ENCODE peak calls at places on chromosomes 4 and X, in seven cellular contexts. One of them, this sample, is unnamed.

GRCh38 chr4:40645576-40645975 is 15.9 kb upstream of the RBM47 start:
- DNase-seq in keratinocyte: no peak
- DNase-seq in bronchial epithelial cell: no peak
- DNase-seq in CD8-positive, alpha-beta T cell: no peak
- DNase-seq in ovary: no peak
- DNase-seq in cardiac muscle cell: no peak
- DNase-seq in lower leg skin: no peak
- DNase-seq in this sample: no peak

GRCh38 chr4:105241456-105241855 is 94.8 kb downstream of the TET2 start:
- DNase-seq in cardiac muscle cell: no peak
- DNase-seq in keratinocyte: no peak
- DNase-seq in ovary: no peak
- DNase-seq in lower leg skin: no peak
- DNase-seq in CD8-positive, alpha-beta T cell: no peak
- DNase-seq in bronchial epithelial cell: no peak
- DNase-seq in this sample: no peak

GRCh38 chrX:16445166-16445752 is 204.7 kb upstream of the S100G start:
- DNase-seq in lower leg skin: no peak
- DNase-seq in bronchial epithelial cell: peak; percentile 18
- DNase-seq in keratinocyte: no peak
- DNase-seq in cardiac muscle cell: peak; percentile 63
- DNase-seq in CD8-positive, alpha-beta T cell: peak; percentile 1
- DNase-seq in ovary: no peak
- DNase-seq in this sample: peak; percentile 15

GRCh38 chrX:153722704-153723350 is 1.4 kb downstream of the BCAP31 start:
- DNase-seq in bronchial epithelial cell: peak; percentile 56
- DNase-seq in lower leg skin: no peak
- DNase-seq in CD8-positive, alpha-beta T cell: no peak
- DNase-seq in ovary: no peak
- DNase-seq in cardiac muscle cell: no peak
- DNase-seq in keratinocyte: no peak
- DNase-seq in this sample: no peak

GRCh38 chrX:9878141-9878875 is 88.8 kb upstream of the CLDN34 start:
- DNase-seq in lower leg skin: no peak
- DNase-seq in cardiac muscle cell: no peak
- DNase-seq in ovary: no peak
- DNase-seq in bronchial epithelial cell: peak; percentile 20
- DNase-seq in keratinocyte: no peak
- DNase-seq in CD8-positive, alpha-beta T cell: no peak
- DNase-seq in this sample: no peak

GRCh38 chrX:69535661-69536060 is 31.5 kb downstream of the NALF2 start:
- DNase-seq in cardiac muscle cell: no peak
- DNase-seq in CD8-positive, alpha-beta T cell: no peak
- DNase-seq in keratinocyte: no peak
- DNase-seq in ovary: no peak
- DNase-seq in bronchial epithelial cell: no peak
- DNase-seq in lower leg skin: peak; percentile 37
- DNase-seq in this sample: no peak

GRCh38 chr4:52200339-52200725 is 149.2 kb downstream of the SPATA18 start:
- DNase-seq in CD8-positive, alpha-beta T cell: no peak
- DNase-seq in keratinocyte: no peak
- DNase-seq in ovary: no peak
- DNase-seq in lower leg skin: no peak
- DNase-seq in bronchial epithelial cell: no peak
- DNase-seq in cardiac muscle cell: no peak
- DNase-seq in this sample: no peak

GRCh38 chr4:107519057-107519456 is 201.0 kb downstream of the PAPSS1 start:
- DNase-seq in cardiac muscle cell: peak; percentile 22
- DNase-seq in ovary: no peak
- DNase-seq in CD8-positive, alpha-beta T cell: no peak
- DNase-seq in lower leg skin: no peak
- DNase-seq in keratinocyte: no peak
- DNase-seq in bronchial epithelial cell: peak; percentile 44
- DNase-seq in this sample: no peak

GRCh38 chr4:6885953-6886557 is 23.6 kb upstream of the TBC1D14 start:
- DNase-seq in lower leg skin: peak; percentile 91
- DNase-seq in ovary: peak; percentile 33
- DNase-seq in CD8-positive, alpha-beta T cell: no peak
- DNase-seq in cardiac muscle cell: peak; percentile 68
- DNase-seq in keratinocyte: no peak
- DNase-seq in bronchial epithelial cell: peak; percentile 48
- DNase-seq in this sample: no peak

GRCh38 chr4:26861434-26862186 is 969 bp downstream of the STIM2 start:
- DNase-seq in lower leg skin: peak; percentile 94
- DNase-seq in CD8-positive, alpha-beta T cell: peak; percentile 71
- DNase-seq in bronchial epithelial cell: no peak
- DNase-seq in ovary: peak; percentile 55
- DNase-seq in keratinocyte: no peak
- DNase-seq in cardiac muscle cell: peak; percentile 83
- DNase-seq in this sample: peak; percentile 65

GRCh38 chrX:48468247-48468671 is 1.8 kb downstream of the SLC38A5 start:
- DNase-seq in ovary: no peak
- DNase-seq in bronchial epithelial cell: no peak
- DNase-seq in keratinocyte: no peak
- DNase-seq in CD8-positive, alpha-beta T cell: no peak
- DNase-seq in lower leg skin: no peak
- DNase-seq in cardiac muscle cell: no peak
- DNase-seq in this sample: no peak

GRCh38 chrX:37685452-37686347 is at the start of gene XK:
- DNase-seq in keratinocyte: no peak
- DNase-seq in ovary: peak; percentile 19
- DNase-seq in lower leg skin: peak; percentile 87
- DNase-seq in cardiac muscle cell: peak; percentile 67
- DNase-seq in CD8-positive, alpha-beta T cell: no peak
- DNase-seq in bronchial epithelial cell: peak; percentile 8
- DNase-seq in this sample: peak; percentile 19

GRCh38 chrX:37905436-37906147 is 58.2 kb upstream of the DYNLT3 start:
- DNase-seq in ovary: no peak
- DNase-seq in keratinocyte: no peak
- DNase-seq in bronchial epithelial cell: no peak
- DNase-seq in CD8-positive, alpha-beta T cell: no peak
- DNase-seq in cardiac muscle cell: peak; percentile 45
- DNase-seq in lower leg skin: no peak
- DNase-seq in this sample: no peak

GRCh38 chr4:70842761-70843435 is 3.2 kb upstream of the GRSF1 start:
- DNase-seq in keratinocyte: no peak
- DNase-seq in lower leg skin: no peak
- DNase-seq in ovary: no peak
- DNase-seq in bronchial epithelial cell: no peak
- DNase-seq in CD8-positive, alpha-beta T cell: no peak
- DNase-seq in cardiac muscle cell: no peak
- DNase-seq in this sample: no peak

GRCh38 chr4:80070880-80071620 is 2.0 kb downstream of the ANTXR2 start:
- DNase-seq in keratinocyte: no peak
- DNase-seq in ovary: no peak
- DNase-seq in bronchial epithelial cell: peak; percentile 51
- DNase-seq in lower leg skin: no peak
- DNase-seq in cardiac muscle cell: no peak
- DNase-seq in CD8-positive, alpha-beta T cell: no peak
- DNase-seq in this sample: no peak

GRCh38 chrX:45513042-45513441 is 312.4 kb upstream of the DIPK2B start:
- DNase-seq in keratinocyte: no peak
- DNase-seq in bronchial epithelial cell: no peak
- DNase-seq in CD8-positive, alpha-beta T cell: no peak
- DNase-seq in ovary: no peak
- DNase-seq in lower leg skin: no peak
- DNase-seq in cardiac muscle cell: no peak
- DNase-seq in this sample: no peak

GRCh38 chr4:61312526-61312925 is 112.4 kb downstream of the ADGRL3 start:
- DNase-seq in bronchial epithelial cell: peak; percentile 61
- DNase-seq in lower leg skin: no peak
- DNase-seq in CD8-positive, alpha-beta T cell: no peak
- DNase-seq in keratinocyte: no peak
- DNase-seq in ovary: no peak
- DNase-seq in cardiac muscle cell: no peak
- DNase-seq in this sample: no peak

GRCh38 chr4:152815078-152815477 is 35.3 kb downstream of the ARFIP1 start:
- DNase-seq in CD8-positive, alpha-beta T cell: no peak
- DNase-seq in cardiac muscle cell: no peak
- DNase-seq in ovary: no peak
- DNase-seq in lower leg skin: no peak
- DNase-seq in bronchial epithelial cell: peak; percentile 5
- DNase-seq in keratinocyte: no peak
- DNase-seq in this sample: no peak

GRCh38 chrX:137575596-137576255 is 9.8 kb downstream of the ZIC3 start:
- DNase-seq in CD8-positive, alpha-beta T cell: no peak
- DNase-seq in bronchial epithelial cell: no peak
- DNase-seq in keratinocyte: no peak
- DNase-seq in ovary: no peak
- DNase-seq in lower leg skin: no peak
- DNase-seq in cardiac muscle cell: no peak
- DNase-seq in this sample: no peak

GRCh38 chr4:25884040-25884788 is 21.4 kb upstream of the SEL1L3 start:
- DNase-seq in ovary: no peak
- DNase-seq in keratinocyte: peak; percentile 36
- DNase-seq in lower leg skin: no peak
- DNase-seq in bronchial epithelial cell: peak; percentile 90
- DNase-seq in cardiac muscle cell: no peak
- DNase-seq in CD8-positive, alpha-beta T cell: no peak
- DNase-seq in this sample: no peak

GRCh38 chrX:71515039-71515398 is 17.9 kb upstream of the OGT start:
- DNase-seq in cardiac muscle cell: no peak
- DNase-seq in ovary: peak; percentile 17
- DNase-seq in lower leg skin: no peak
- DNase-seq in CD8-positive, alpha-beta T cell: no peak
- DNase-seq in bronchial epithelial cell: no peak
- DNase-seq in keratinocyte: no peak
- DNase-seq in this sample: no peak

GRCh38 chr4:10944321-10944720 is 259.8 kb upstream of the CLNK start:
- DNase-seq in bronchial epithelial cell: peak; percentile 61
- DNase-seq in cardiac muscle cell: no peak
- DNase-seq in ovary: no peak
- DNase-seq in CD8-positive, alpha-beta T cell: no peak
- DNase-seq in lower leg skin: no peak
- DNase-seq in keratinocyte: no peak
- DNase-seq in this sample: no peak

GRCh38 chr4:152128356-152128755 is 367.5 kb upstream of the GATB start:
- DNase-seq in bronchial epithelial cell: no peak
- DNase-seq in ovary: no peak
- DNase-seq in CD8-positive, alpha-beta T cell: no peak
- DNase-seq in lower leg skin: no peak
- DNase-seq in cardiac muscle cell: no peak
- DNase-seq in keratinocyte: no peak
- DNase-seq in this sample: no peak

GRCh38 chrX:2954541-2954940 is 25.4 kb upstream of the ARSD start:
- DNase-seq in bronchial epithelial cell: peak; percentile 17
- DNase-seq in CD8-positive, alpha-beta T cell: no peak
- DNase-seq in keratinocyte: no peak
- DNase-seq in lower leg skin: no peak
- DNase-seq in ovary: no peak
- DNase-seq in cardiac muscle cell: no peak
- DNase-seq in this sample: no peak

GRCh38 chr4:88967883-88968316 is 89.1 kb downstream of the FAM13A start:
- DNase-seq in keratinocyte: no peak
- DNase-seq in cardiac muscle cell: no peak
- DNase-seq in lower leg skin: no peak
- DNase-seq in bronchial epithelial cell: peak; percentile 62
- DNase-seq in CD8-positive, alpha-beta T cell: no peak
- DNase-seq in ovary: no peak
- DNase-seq in this sample: no peak

GRCh38 chr4:139509727-139510410 is 46.1 kb downstream of the SETD7 start:
- DNase-seq in lower leg skin: no peak
- DNase-seq in cardiac muscle cell: peak; percentile 51
- DNase-seq in keratinocyte: no peak
- DNase-seq in ovary: no peak
- DNase-seq in CD8-positive, alpha-beta T cell: no peak
- DNase-seq in bronchial epithelial cell: peak; percentile 20
- DNase-seq in this sample: no peak
- TF ChIP-seq CTCF in lower leg skin: no peak
- TF ChIP-seq CTCF in cardiac muscle cell: peak; percentile 35
- TF ChIP-seq CTCF in keratinocyte: peak; percentile 57
- TF ChIP-seq CTCF in ovary: no peak
- TF ChIP-seq CTCF in CD8-positive, alpha-beta T cell: no peak
- TF ChIP-seq CTCF in bronchial epithelial cell: peak; percentile 50
- TF ChIP-seq CTCF in this sample: no peak

GRCh38 chr4:128176643-128177042 is 111.0 kb downstream of the PGRMC2 start:
- DNase-seq in lower leg skin: no peak
- DNase-seq in bronchial epithelial cell: no peak
- DNase-seq in keratinocyte: no peak
- DNase-seq in cardiac muscle cell: no peak
- DNase-seq in ovary: no peak
- DNase-seq in CD8-positive, alpha-beta T cell: no peak
- DNase-seq in this sample: no peak

GRCh38 chr4:128177376-128177959 is 110.1 kb downstream of the PGRMC2 start:
- DNase-seq in ovary: no peak
- DNase-seq in lower leg skin: no peak
- DNase-seq in cardiac muscle cell: no peak
- DNase-seq in CD8-positive, alpha-beta T cell: no peak
- DNase-seq in keratinocyte: no peak
- DNase-seq in bronchial epithelial cell: no peak
- DNase-seq in this sample: no peak
- TF ChIP-seq CTCF in ovary: no peak
- TF ChIP-seq CTCF in lower leg skin: no peak
- TF ChIP-seq CTCF in cardiac muscle cell: no peak
- TF ChIP-seq CTCF in CD8-positive, alpha-beta T cell: no peak
- TF ChIP-seq CTCF in keratinocyte: no peak
- TF ChIP-seq CTCF in bronchial epithelial cell: no peak
- TF ChIP-seq CTCF in this sample: no peak

GRCh38 chrX:113260474-113260873 is 419.8 kb upstream of the AMOT start:
- DNase-seq in bronchial epithelial cell: no peak
- DNase-seq in keratinocyte: no peak
- DNase-seq in lower leg skin: no peak
- DNase-seq in cardiac muscle cell: no peak
- DNase-seq in ovary: no peak
- DNase-seq in CD8-positive, alpha-beta T cell: no peak
- DNase-seq in this sample: no peak
- TF ChIP-seq CTCF in bronchial epithelial cell: no peak
- TF ChIP-seq CTCF in keratinocyte: no peak
- TF ChIP-seq CTCF in lower leg skin: no peak
- TF ChIP-seq CTCF in cardiac muscle cell: no peak
- TF ChIP-seq CTCF in ovary: no peak
- TF ChIP-seq CTCF in CD8-positive, alpha-beta T cell: no peak
- TF ChIP-seq CTCF in this sample: no peak

GRCh38 chrX:140038842-140039241 is 73.5 kb upstream of the CXorf66 start:
- DNase-seq in keratinocyte: no peak
- DNase-seq in lower leg skin: no peak
- DNase-seq in cardiac muscle cell: no peak
- DNase-seq in bronchial epithelial cell: no peak
- DNase-seq in ovary: no peak
- DNase-seq in CD8-positive, alpha-beta T cell: no peak
- DNase-seq in this sample: no peak

GRCh38 chrX:140040397-140040796 is 75.1 kb upstream of the CXorf66 start:
- DNase-seq in ovary: no peak
- DNase-seq in keratinocyte: no peak
- DNase-seq in lower leg skin: no peak
- DNase-seq in CD8-positive, alpha-beta T cell: no peak
- DNase-seq in bronchial epithelial cell: peak; percentile 51
- DNase-seq in cardiac muscle cell: no peak
- DNase-seq in this sample: no peak

GRCh38 chrX:140034916-140035315 is 69.6 kb upstream of the CXorf66 start:
- DNase-seq in CD8-positive, alpha-beta T cell: no peak
- DNase-seq in cardiac muscle cell: peak; percentile 13
- DNase-seq in keratinocyte: no peak
- DNase-seq in ovary: no peak
- DNase-seq in lower leg skin: no peak
- DNase-seq in bronchial epithelial cell: peak; percentile 0
- DNase-seq in this sample: no peak
- TF ChIP-seq CTCF in CD8-positive, alpha-beta T cell: no peak
- TF ChIP-seq CTCF in cardiac muscle cell: no peak
- TF ChIP-seq CTCF in keratinocyte: no peak
- TF ChIP-seq CTCF in ovary: no peak
- TF ChIP-seq CTCF in lower leg skin: no peak
- TF ChIP-seq CTCF in bronchial epithelial cell: peak; percentile 28
- TF ChIP-seq CTCF in this sample: no peak

GRCh38 chr4:14364953-14365533 is 637.2 kb upstream of the CPEB2 start:
- DNase-seq in keratinocyte: no peak
- DNase-seq in cardiac muscle cell: no peak
- DNase-seq in ovary: no peak
- DNase-seq in CD8-positive, alpha-beta T cell: no peak
- DNase-seq in bronchial epithelial cell: no peak
- DNase-seq in lower leg skin: no peak
- DNase-seq in this sample: no peak
- TF ChIP-seq CTCF in keratinocyte: no peak
- TF ChIP-seq CTCF in cardiac muscle cell: no peak
- TF ChIP-seq CTCF in ovary: no peak
- TF ChIP-seq CTCF in CD8-positive, alpha-beta T cell: no peak
- TF ChIP-seq CTCF in bronchial epithelial cell: no peak
- TF ChIP-seq CTCF in lower leg skin: no peak
- TF ChIP-seq CTCF in this sample: no peak